ENCODE peak calls at places on chromosomes 5 and 9, in seven cellular contexts. A, S, G, Z, C, F and R are unnamed samples. For H3K27me3, the result is how much of the 10 kb centered on the place peaks cover.

GRCh38 chr9:124220551-124221451 is 36.9 kb upstream of the NEK6 start:
- DNase-seq in A (no peak), S (peak), G (peak), Z (no peak), C (no peak), F (no peak), R (no peak)

GRCh38 chr9:136403538-136403914 is 3.6 kb upstream of the SNAPC4 start:
- DNase-seq in A (no peak), S (no peak), G (no peak), Z (no peak), C (no peak), F (no peak), R (no peak)

GRCh38 chr5:751496-751895 is 33.0 kb downstream of the ZDHHC11B start:
- DNase-seq in A (no peak), S (no peak), G (no peak), Z (no peak), C (no peak), F (no peak), R (no peak)

GRCh38 chr9:130451509-130452388 is 7.0 kb downstream of the ASS1 start:
- DNase-seq in A (peak), S (peak), G (peak), Z (no peak), C (peak), F (peak), R (peak)

GRCh38 chr5:90690317-90690716 is 131.7 kb downstream of the ADGRV1 start:
- DNase-seq in A (no peak), S (no peak), G (no peak), Z (no peak), C (no peak), F (no peak), R (no peak)

GRCh38 chr9:137097761-137098462 is 11.1 kb downstream of the MAN1B1 start:
- DNase-seq in A (no peak), S (no peak), G (no peak), Z (no peak), C (no peak), F (no peak), R (no peak)

GRCh38 chr5:42564689-42565356 is 141.6 kb downstream of the GHR start:
- DNase-seq in A (no peak), S (no peak), G (no peak), Z (no peak), C (no peak), F (no peak), R (no peak)

GRCh38 chr5:150328458-150328857 is 25.8 kb upstream of the ARSI start:
- DNase-seq in A (no peak), S (no peak), G (no peak), Z (no peak), C (no peak), F (no peak), R (no peak)

GRCh38 chr5:123511290-123511647 is 708 bp upstream of the CSNK1G3 start:
- DNase-seq in A (no peak), S (peak), G (peak), Z (peak), C (peak), F (no peak), R (peak)

GRCh38 chr5:78706825-78707224 is 58.3 kb upstream of the LHFPL2 start:
- DNase-seq in A (no peak), S (peak), G (no peak), Z (no peak), C (no peak), F (no peak), R (no peak)

GRCh38 chr9:124502711-124503702 is 4.2 kb downstream of the NR5A1 start:
- DNase-seq in A (peak), S (no peak), G (peak), Z (no peak), C (no peak), F (peak), R (no peak)

GRCh38 chr5:68447121-68447520 is 231.6 kb downstream of the PIK3R1 start:
- DNase-seq in A (no peak), S (no peak), G (no peak), Z (no peak), C (no peak), F (no peak), R (no peak)

GRCh38 chr5:73454379-73455036 is 5.9 kb upstream of the FOXD1 start:
- DNase-seq in A (peak), S (peak), G (peak), Z (no peak), C (peak), F (peak), R (peak)

GRCh38 chr9:114250235-114250568 is 72.7 kb upstream of the ORM1 start:
- DNase-seq in A (no peak), S (peak), G (no peak), Z (no peak), C (no peak), F (no peak), R (no peak)

GRCh38 chr9:93127395-93127911 is 6.6 kb downstream of the NINJ1 start:
- DNase-seq in A (no peak), S (no peak), G (no peak), Z (no peak), C (no peak), F (no peak), R (no peak)

GRCh38 chr9:76989501-76989900 is 30.0 kb upstream of the FOXB2 start:
- DNase-seq in A (no peak), S (no peak), G (no peak), Z (no peak), C (no peak), F (no peak), R (no peak)

GRCh38 chr9:137066096-137066861 is 4.1 kb downstream of the SAPCD2 start:
- DNase-seq in A (no peak), S (no peak), G (no peak), Z (no peak), C (no peak), F (no peak), R (no peak)

GRCh38 chr5:84290161-84290560 is 94.5 kb downstream of the EDIL3 start:
- DNase-seq in A (no peak), S (no peak), G (no peak), Z (no peak), C (peak), F (no peak), R (no peak)

GRCh38 chr9:34334337-34334824 is 5.0 kb downstream of the NUDT2 start:
- DNase-seq in A (no peak), S (peak), G (peak), Z (no peak), C (no peak), F (no peak), R (no peak)

GRCh38 chr5:144203750-144204596 is 33.3 kb downstream of the KCTD16 start:
- DNase-seq in A (peak), S (peak), G (peak), Z (peak), C (peak), F (peak), R (peak)

GRCh38 chr5:1551913-1552312 is 28.2 kb upstream of the LPCAT1 start:
- DNase-seq in A (no peak), S (no peak), G (no peak), Z (no peak), C (no peak), F (no peak), R (no peak)

GRCh38 chr5:107705390-107706014 is 34.8 kb upstream of the EFNA5 start:
- DNase-seq in A (no peak), S (peak), G (no peak), Z (no peak), C (peak), F (no peak), R (no peak)

GRCh38 chr5:172162348-172162747 is 25.7 kb downstream of the STK10 start:
- DNase-seq in A (no peak), S (peak), G (no peak), Z (no peak), C (peak), F (no peak), R (no peak)

GRCh38 chr5:53607896-53608295 is 47.5 kb downstream of the NDUFS4 start:
- DNase-seq in A (no peak), S (peak), G (no peak), Z (no peak), C (no peak), F (no peak), R (no peak)

GRCh38 chr5:154401355-154401754 is 44.4 kb upstream of the SAP30L start:
- DNase-seq in A (no peak), S (no peak), G (no peak), Z (no peak), C (no peak), F (no peak), R (no peak)

GRCh38 chr5:104344809-104345512 is 782.4 kb upstream of the NUDT12 start:
- DNase-seq in A (no peak), S (peak), G (no peak), Z (no peak), C (no peak), F (no peak), R (no peak)

GRCh38 chr9:136789523-136789937 is 1.6 kb upstream of the TMEM141 start:
- DNase-seq in A (no peak), S (no peak), G (no peak), Z (no peak), C (no peak), F (no peak), R (no peak)

GRCh38 chr5:43315262-43315661 is 2.0 kb upstream of the HMGCS1 start:
- DNase-seq in A (no peak), S (peak), G (peak), Z (no peak), C (peak), F (no peak), R (peak)

DNA sequence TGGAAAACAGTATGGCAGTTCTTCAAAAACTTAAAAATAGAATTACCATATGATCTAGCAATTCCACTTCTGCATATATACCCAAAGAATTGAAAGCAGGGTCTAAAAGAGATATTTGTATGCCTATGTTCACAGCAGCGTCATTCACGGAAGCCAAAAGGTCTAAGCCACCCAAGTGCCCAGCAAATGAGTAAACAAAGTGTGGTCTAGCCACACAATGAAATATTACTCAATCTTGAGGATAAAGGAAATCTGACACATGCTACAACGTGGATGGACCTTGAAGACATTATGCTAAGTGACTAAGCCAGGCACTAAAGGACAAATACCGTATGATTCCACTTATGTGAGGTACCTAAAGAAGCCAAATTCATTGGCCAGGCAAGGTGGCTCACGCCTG is 11.1 kb upstream of the MED27 start:
- DNase-seq in A (no peak), S (no peak), G (no peak), Z (no peak), C (no peak), F (no peak), R (no peak)
- H3K27me3 ChIP-seq in A (under half), S (under half), G (under half), Z (under half), C (half or more), F (under half), R (under half)

DNA sequence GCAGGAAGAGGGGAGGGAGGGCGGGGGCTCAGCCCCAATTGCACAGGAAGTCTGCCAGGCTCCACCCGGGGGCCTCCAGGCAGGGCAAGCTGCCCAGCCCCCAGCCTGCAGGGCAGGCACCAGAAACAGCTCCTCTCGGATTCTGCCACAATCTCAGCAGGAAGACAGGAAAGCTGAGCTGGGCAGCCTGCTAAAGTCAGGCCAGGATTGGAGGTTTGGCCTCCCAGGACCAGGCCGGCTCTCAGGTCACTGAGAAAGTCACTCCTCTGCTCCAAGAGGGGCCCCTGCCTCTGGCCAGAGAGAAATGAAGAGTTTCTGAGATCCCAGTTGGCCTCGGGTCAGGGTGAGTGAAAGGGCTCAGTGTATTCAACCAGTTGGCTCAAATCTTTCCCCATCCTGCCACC is 54.6 kb upstream of the STXBP1 start:
- DNase-seq in A (no peak), S (no peak), G (peak), Z (no peak), C (peak), F (no peak), R (no peak)
- H3K4me2 ChIP-seq in A (no peak), S (peak), G (no peak), Z (no peak), C (peak), F (no peak), R (peak)

GRCh38 chr9:14769235-14769580 is 46.7 kb upstream of the CER1 start:
- DNase-seq in A (no peak), S (peak), G (peak), Z (peak), C (no peak), F (no peak), R (peak)
- H3K18ac ChIP-seq in A (no peak), S (no peak), G (no peak), Z (no peak), C (no peak), F (no peak), R (no peak)

DNA sequence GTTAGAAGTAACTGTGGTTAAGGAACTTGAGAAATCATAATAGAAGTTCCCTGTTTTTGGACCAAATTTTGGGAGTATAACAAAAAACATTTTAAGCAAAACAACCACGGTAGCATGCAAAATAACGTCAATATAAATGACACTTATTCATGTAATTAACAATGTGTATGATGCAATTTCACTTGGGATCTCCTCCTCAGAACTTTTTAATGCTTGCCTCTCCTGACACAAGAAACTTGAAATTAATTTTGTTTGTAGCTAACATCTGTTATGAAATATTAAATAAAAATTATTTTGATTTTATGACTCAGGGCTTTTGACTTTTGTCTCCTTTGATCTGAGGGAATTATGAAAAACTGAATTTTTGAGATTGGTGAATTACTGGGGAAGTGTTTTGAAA is 149.7 kb downstream of the ATP10B start:
- DNase-seq in A (no peak), S (no peak), G (no peak), Z (no peak), C (no peak), F (no peak), R (no peak)
- H3K27me3 ChIP-seq in A (under half), S (under half), G (under half), Z (under half), C (under half), F (under half), R (under half)